ENCODE peak calls at places on chromosomes 11 and 22, in eight cellular contexts. G is GM13977, J is H1, X is GM20000, R is A673, O is AG10803, Z is HFF-Myc, S is bronchial epithelial cell. C is an unnamed sample.

GRCh38 chr22:17483670-17484372 is 79.5 kb upstream of the SLC25A18 start:
- DNase-seq in G (no peak), J (no peak), X (no peak), R (no peak), O (no peak), Z (no peak), S (no peak), C (no peak)

GRCh38 chr11:103338621-103339484 is 229.6 kb downstream of the DYNC2H1 start:
- DNase-seq in G (no peak), J (peak; percentile 50), X (no peak), R (peak; percentile 14), O (peak; percentile 44), Z (peak; percentile 26), S (peak; percentile 19), C (no peak)

GRCh38 chr11:59960502-59961381 is 3.1 kb upstream of the OOSP4A start:
- DNase-seq in G (no peak), J (no peak), X (no peak), R (no peak), O (no peak), Z (no peak), S (no peak), C (no peak)

GRCh38 chr22:42754658-42755057 is 34.0 kb upstream of the A4GALT start:
- DNase-seq in G (no peak), J (no peak), X (no peak), R (no peak), O (peak; percentile 79), Z (no peak), S (peak; percentile 70), C (no peak)

GRCh38 chr22:50529416-50530279 is at the start of gene TYMP:
- DNase-seq in G (peak; percentile 93), J (peak; percentile 72), X (peak; percentile 93), R (no peak), O (peak; percentile 66), Z (no peak), S (peak; percentile 32), C (peak; percentile 85)

GRCh38 chr22:32917577-32918375 is 116.3 kb downstream of the TIMP3 start:
- DNase-seq in G (no peak), J (no peak), X (no peak), R (no peak), O (no peak), Z (no peak), S (no peak), C (no peak)

GRCh38 chr11:102135256-102135655 is 25.0 kb downstream of the YAP1 start:
- DNase-seq in G (no peak), J (no peak), X (no peak), R (no peak), O (no peak), Z (no peak), S (no peak), C (no peak)

GRCh38 chr11:898160-898517 is 12.5 kb downstream of the CHID1 start:
- DNase-seq in G (no peak), J (no peak), X (no peak), R (peak; percentile 69), O (no peak), Z (no peak), S (no peak), C (no peak)

GRCh38 chr22:11066458-11067285 is 4461.3 kb upstream of the OR11H1 start:
- DNase-seq in G (peak; percentile 55), J (no peak), X (peak; percentile 36), R (no peak), O (no peak), Z (no peak), S (no peak), C (peak; percentile 48)

GRCh38 chr11:107953506-107953905 is 25.3 kb downstream of the RAB39A start:
- DNase-seq in G (no peak), J (no peak), X (no peak), R (no peak), O (no peak), Z (no peak), S (no peak), C (no peak)

GRCh38 chr11:129803533-129803932 is 12.1 kb upstream of the TMEM45B start:
- DNase-seq in G (no peak), J (no peak), X (no peak), R (no peak), O (no peak), Z (no peak), S (peak; percentile 25), C (no peak)

GRCh38 chr11:30733748-30734147 is 147.6 kb upstream of the MPPED2 start:
- DNase-seq in G (no peak), J (no peak), X (no peak), R (no peak), O (no peak), Z (no peak), S (no peak), C (no peak)

GRCh38 chr11:3192511-3193372 is 25.9 kb downstream of the MRGPRG start:
- DNase-seq in G (no peak), J (peak; percentile 46), X (no peak), R (no peak), O (no peak), Z (no peak), S (no peak), C (no peak)

GRCh38 chr11:123020968-123021367 is 39.3 kb upstream of the BSX start:
- DNase-seq in G (peak; percentile 79), J (no peak), X (peak; percentile 73), R (peak; percentile 84), O (peak; percentile 56), Z (peak; percentile 21), S (peak; percentile 52), C (peak; percentile 77)

GRCh38 chr22:22593250-22593649 is 34.2 kb upstream of the PRAME start:
- DNase-seq in G (no peak), J (no peak), X (no peak), R (no peak), O (no peak), Z (no peak), S (no peak), C (no peak)

GRCh38 chr11:61618991-61619390 is 38.1 kb upstream of the SYT7 start:
- DNase-seq in G (no peak), J (no peak), X (no peak), R (no peak), O (no peak), Z (no peak), S (no peak), C (no peak)

GRCh38 chr11:61619827-61620226 is 39.0 kb upstream of the SYT7 start:
- DNase-seq in G (no peak), J (no peak), X (no peak), R (no peak), O (no peak), Z (no peak), S (no peak), C (no peak)

GRCh38 chr11:61616443-61616842 is 35.6 kb upstream of the SYT7 start:
- DNase-seq in G (no peak), J (no peak), X (no peak), R (no peak), O (peak; percentile 19), Z (no peak), S (peak; percentile 89), C (no peak)

GRCh38 chr11:61613711-61614254 is 32.9 kb upstream of the SYT7 start:
- DNase-seq in G (no peak), J (no peak), X (no peak), R (no peak), O (no peak), Z (no peak), S (no peak), C (no peak)

DNA sequence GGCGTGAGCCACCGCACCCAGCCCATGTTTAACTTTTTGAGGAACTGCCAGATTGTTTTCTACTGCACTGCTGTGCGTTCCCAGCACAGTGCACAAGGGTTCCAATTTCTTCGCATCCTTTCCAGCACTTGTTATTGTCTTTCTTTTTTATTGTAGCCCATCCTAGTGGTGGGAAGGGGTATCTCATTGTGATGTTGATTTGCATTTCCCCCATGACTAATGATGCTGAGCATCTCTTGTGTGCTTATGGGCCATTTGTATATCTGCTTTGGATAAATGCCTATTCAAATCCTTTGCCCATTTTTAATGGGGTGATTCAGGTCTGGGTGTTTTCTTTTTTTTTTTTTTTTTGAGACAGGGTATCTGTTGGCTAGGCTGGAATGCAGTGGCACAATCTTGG is 36.6 kb upstream of the SYT7 start:
- DNase-seq in G (no peak), J (no peak), X (no peak), R (no peak), O (no peak), Z (no peak), S (no peak), C (no peak)
- TF ChIP-seq CTCF in G (no peak), J (no peak), X (no peak), R (no peak), O (peak; percentile 3), Z (peak; percentile 7), S (no peak), C (no peak)

DNA sequence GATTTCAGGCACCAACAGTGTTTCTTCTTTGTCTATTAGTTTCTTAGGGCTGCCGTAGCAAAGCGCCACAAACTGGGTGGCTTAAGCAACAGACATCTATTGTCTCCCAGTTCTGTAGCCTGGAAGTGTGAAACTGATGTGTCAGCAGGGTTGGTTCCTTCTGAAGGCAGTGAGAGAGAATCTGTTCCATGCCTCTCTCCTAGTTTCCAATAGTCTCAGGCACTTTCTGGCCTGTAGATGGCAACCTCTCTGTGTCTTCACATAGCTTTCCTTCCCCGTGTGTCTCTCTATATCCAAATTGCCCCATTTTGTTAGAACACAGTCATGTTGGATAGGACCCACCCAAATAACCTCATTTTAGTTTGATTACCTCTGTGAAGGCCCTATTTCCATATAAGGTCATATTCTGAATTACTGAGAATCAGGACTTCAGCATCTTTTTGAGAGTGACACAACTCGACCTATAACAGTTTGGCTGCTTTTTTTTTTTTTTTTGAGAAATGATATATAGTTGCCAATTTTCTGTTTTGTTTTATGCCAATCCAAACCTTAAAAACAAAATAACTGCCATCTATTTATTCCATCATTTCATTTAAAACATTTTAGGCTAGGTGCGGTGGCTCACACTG is 108.2 kb downstream of the SLC36A4 start:
- DNase-seq in G (peak; percentile 13), J (no peak), X (no peak), R (peak; percentile 79), O (peak; percentile 53), Z (peak; percentile 10), S (peak; percentile 61), C (peak; percentile 14)
- TF ChIP-seq CTCF in G (peak; percentile 46), J (no peak), X (peak; percentile 36), R (peak; percentile 72), O (peak; percentile 67), Z (peak; percentile 54), S (peak; percentile 58), C (peak; percentile 20)

DNA sequence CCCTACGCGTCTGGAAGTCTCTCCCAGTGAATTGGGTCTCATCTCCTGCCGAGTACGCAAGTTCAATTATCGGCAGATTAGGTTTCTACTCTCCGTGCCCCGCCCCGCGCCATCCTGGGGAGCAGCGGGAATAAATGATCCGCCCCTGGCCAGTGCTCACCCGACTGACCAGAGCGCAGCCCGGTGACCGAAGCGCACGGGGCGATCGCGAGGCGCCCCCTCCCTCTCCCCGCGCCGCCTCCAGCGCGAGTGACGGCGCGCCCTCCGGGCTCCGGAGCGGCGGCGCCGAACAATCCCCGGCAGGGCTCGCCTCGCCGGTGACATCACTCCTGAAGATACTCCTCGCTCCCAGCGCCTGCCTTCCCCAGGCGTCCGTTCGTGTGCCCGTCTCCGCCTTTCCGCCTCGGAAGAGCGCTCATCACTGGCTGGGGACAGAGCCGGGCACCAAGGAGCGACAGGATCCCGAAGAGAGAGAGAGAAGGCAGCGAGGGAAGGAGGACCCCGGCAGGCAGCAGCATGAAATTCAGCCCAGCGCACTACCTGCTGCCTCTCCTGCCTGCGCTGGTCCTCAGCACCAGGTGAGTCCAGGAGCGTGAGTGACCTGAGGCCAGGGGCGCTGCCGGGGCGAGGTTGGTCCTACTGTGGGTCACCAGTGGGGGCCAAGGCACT is at the start of gene LUZP2:
- DNase-seq in G (no peak), J (peak; percentile 66), X (no peak), R (peak; percentile 47), O (peak; percentile 1), Z (no peak), S (peak; percentile 28), C (no peak)
- TF ChIP-seq CTCF in G (no peak), J (peak; percentile 34), X (no peak), R (no peak), O (no peak), Z (no peak), S (no peak), C (no peak)

GRCh38 chr11:68753300-68753699 is 2.0 kb upstream of the TESMIN start:
- DNase-seq in G (no peak), J (no peak), X (no peak), R (no peak), O (no peak), Z (no peak), S (no peak), C (no peak)
- TF ChIP-seq CTCF in G (no peak), J (no peak), X (no peak), R (no peak), O (no peak), Z (no peak), S (no peak), C (no peak)